ENCODE peak calls at places on chromosomes 12 and 14, in nine cellular contexts. Y is bronchial epithelial cell, E is mammary epithelial cell, C is H1, R is trophoblast cell, J is thoracic aorta, K is ascending aorta, Q is prostate gland, U is brain microvascular endothelial cell. B is an unnamed sample.

GRCh38 chr12:109475993-109476806 is 900 bp downstream of the KCTD10 start:
- DNase-seq in Y (peak; percentile 17), E (no peak), C (no peak), R (no peak), J (no peak), K (no peak), Q (no peak), U (no peak), B (no peak)

GRCh38 chr12:40171501-40171900 is 53.3 kb upstream of the LRRK2 start:
- DNase-seq in Y (peak; percentile 35), E (peak; percentile 44), C (no peak), R (no peak), J (no peak), K (no peak), Q (no peak), U (no peak), B (no peak)

GRCh38 chr14:102508774-102509743 is 517 bp downstream of the ANKRD9 start:
- DNase-seq in Y (no peak), E (no peak), C (no peak), R (peak; percentile 42), J (no peak), K (peak; percentile 84), Q (no peak), U (no peak), B (no peak)

GRCh38 chr12:5051913-5052312 is 8.2 kb downstream of the KCNA5 start:
- DNase-seq in Y (no peak), E (no peak), C (no peak), R (no peak), J (no peak), K (no peak), Q (no peak), U (no peak), B (no peak)

GRCh38 chr14:92609955-92610354 is 96.4 kb downstream of the RIN3 start:
- DNase-seq in Y (peak; percentile 75), E (peak; percentile 40), C (no peak), R (no peak), J (no peak), K (no peak), Q (no peak), U (no peak), B (no peak)

GRCh38 chr14:74018704-74019407 is at the start of the genes BBOF1 and ENTPD5:
- DNase-seq in Y (peak; percentile 62), E (peak; percentile 82), C (peak; percentile 78), R (peak; percentile 92), J (peak; percentile 40), K (peak; percentile 92), Q (peak; percentile 84), U (peak; percentile 63), B (peak; percentile 26)

GRCh38 chr12:96238336-96239031 is 44.3 kb downstream of the ELK3 start:
- DNase-seq in Y (no peak), E (no peak), C (no peak), R (no peak), J (no peak), K (no peak), Q (no peak), U (no peak), B (no peak)

GRCh38 chr12:39010406-39010805 is 105.0 kb upstream of the CPNE8 start:
- DNase-seq in Y (no peak), E (no peak), C (no peak), R (no peak), J (no peak), K (no peak), Q (no peak), U (no peak), B (no peak)

GRCh38 chr14:23423657-23424056 is 11.8 kb downstream of the MYH7 start:
- DNase-seq in Y (no peak), E (no peak), C (no peak), R (no peak), J (no peak), K (no peak), Q (no peak), U (no peak), B (no peak)

GRCh38 chr12:95557625-95558024 is 6.3 kb upstream of the USP44 start:
- DNase-seq in Y (peak; percentile 36), E (no peak), C (no peak), R (no peak), J (no peak), K (no peak), Q (no peak), U (no peak), B (no peak)

GRCh38 chr12:97921957-97922722 is 459.5 kb downstream of the RMST start:
- DNase-seq in Y (peak; percentile 80), E (peak; percentile 93), C (no peak), R (no peak), J (no peak), K (peak; percentile 63), Q (no peak), U (peak; percentile 2), B (peak; percentile 29)

GRCh38 chr12:48542300-48542928 is 17.0 kb downstream of the OR8S1 start:
- DNase-seq in Y (peak; percentile 22), E (peak; percentile 42), C (peak; percentile 66), R (no peak), J (no peak), K (no peak), Q (no peak), U (peak; percentile 6), B (no peak)

GRCh38 chr12:116959845-116960514 is 49.2 kb downstream of the FBXW8 start:
- DNase-seq in Y (no peak), E (no peak), C (no peak), R (no peak), J (no peak), K (no peak), Q (no peak), U (no peak), B (no peak)

GRCh38 chr14:68785817-68786490 is 6.9 kb downstream of the ZFP36L1 start:
- DNase-seq in Y (peak; percentile 84), E (peak; percentile 82), C (peak; percentile 55), R (peak; percentile 90), J (no peak), K (peak; percentile 67), Q (no peak), U (no peak), B (no peak)

GRCh38 chr12:1630081-1630826 is 1.2 kb downstream of the WNT5B start:
- DNase-seq in Y (no peak), E (no peak), C (peak; percentile 68), R (no peak), J (no peak), K (peak; percentile 73), Q (peak; percentile 72), U (no peak), B (no peak)

GRCh38 chr12:74890237-74890599 is 319.4 kb downstream of the KCNC2 start:
- DNase-seq in Y (peak; percentile 95), E (peak; percentile 86), C (no peak), R (peak; percentile 36), J (no peak), K (no peak), Q (peak; percentile 55), U (peak; percentile 92), B (peak; percentile 34)

GRCh38 chr12:107317751-107318553 is 224.6 kb upstream of the CRY1 start:
- DNase-seq in Y (peak; percentile 87), E (peak; percentile 94), C (peak; percentile 85), R (peak; percentile 55), J (no peak), K (peak; percentile 71), Q (peak; percentile 94), U (peak; percentile 86), B (peak; percentile 11)
- H3K27me3 ChIP-seq in Y (no peaks in the 10 kb centered on the region), E (peaks cover 2% of the 10 kb centered on the region), C (peaks cover 32% of the 10 kb centered on the region), R (peaks cover 33% of the 10 kb centered on the region), J (no peaks in the 10 kb centered on the region), K (peaks cover 4% of the 10 kb centered on the region), Q (no peaks in the 10 kb centered on the region), U (no peaks in the 10 kb centered on the region), B (peaks cover 25% of the 10 kb centered on the region)

GRCh38 chr12:54977857-54978256 is 6.7 kb downstream of the TESPA1 start:
- DNase-seq in Y (no peak), E (no peak), C (no peak), R (no peak), J (no peak), K (no peak), Q (no peak), U (no peak), B (no peak)
- H3K36me3 ChIP-seq in Y (no peaks in the 10 kb centered on the region), E (no peaks in the 10 kb centered on the region), C (no peaks in the 10 kb centered on the region), R (no peaks in the 10 kb centered on the region), J (no peaks in the 10 kb centered on the region), K (no peaks in the 10 kb centered on the region), Q (no peaks in the 10 kb centered on the region), U (no peaks in the 10 kb centered on the region), B (no peaks in the 10 kb centered on the region)

DNA sequence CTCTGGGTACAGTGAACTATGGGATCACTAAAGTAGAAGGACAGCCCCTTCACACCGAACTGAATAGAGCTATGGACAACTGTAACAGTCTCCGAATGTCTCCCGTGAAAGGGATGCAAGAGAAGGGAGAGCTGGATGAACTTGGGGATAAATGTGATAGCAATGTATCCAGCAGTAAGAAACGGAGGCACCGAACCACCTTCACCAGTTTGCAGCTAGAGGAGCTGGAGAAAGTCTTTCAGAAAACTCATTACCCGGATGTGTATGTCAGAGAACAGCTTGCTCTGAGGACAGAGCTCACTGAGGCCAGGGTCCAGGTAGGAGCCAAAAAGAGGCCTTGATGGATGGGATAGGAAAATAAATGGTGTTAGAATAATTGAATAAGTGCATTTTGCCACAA is 3.5 kb downstream of the ALX1 start:
- DNase-seq in Y (no peak), E (no peak), C (peak; percentile 43), R (no peak), J (no peak), K (no peak), Q (no peak), U (no peak), B (no peak)
- H3K27me3 ChIP-seq in Y (peaks cover 23% of the 10 kb centered on the region), E (peaks cover 34% of the 10 kb centered on the region), C (peaks cover 10% of the 10 kb centered on the region), R (peaks cover 14% of the 10 kb centered on the region), J (peaks cover 25% of the 10 kb centered on the region), K (peaks cover 11% of the 10 kb centered on the region), Q (peaks cover 22% of the 10 kb centered on the region), U (no peaks in the 10 kb centered on the region), B (peaks cover 20% of the 10 kb centered on the region)

GRCh38 chr14:88748288-88748687 is 44.5 kb downstream of the EML5 start:
- DNase-seq in Y (peak; percentile 77), E (peak; percentile 74), C (no peak), R (no peak), J (no peak), K (no peak), Q (no peak), U (no peak), B (no peak)

GRCh38 chr14:88749139-88749538 is 43.6 kb downstream of the EML5 start:
- DNase-seq in Y (peak; percentile 71), E (peak; percentile 56), C (no peak), R (no peak), J (no peak), K (no peak), Q (no peak), U (no peak), B (no peak)

GRCh38 chr14:88750945-88751344 is 41.8 kb downstream of the EML5 start:
- DNase-seq in Y (peak; percentile 26), E (no peak), C (no peak), R (no peak), J (no peak), K (no peak), Q (no peak), U (no peak), B (no peak)

GRCh38 chr14:88750413-88750812 is 42.3 kb downstream of the EML5 start:
- DNase-seq in Y (no peak), E (no peak), C (no peak), R (no peak), J (no peak), K (no peak), Q (no peak), U (no peak), B (no peak)

DNA sequence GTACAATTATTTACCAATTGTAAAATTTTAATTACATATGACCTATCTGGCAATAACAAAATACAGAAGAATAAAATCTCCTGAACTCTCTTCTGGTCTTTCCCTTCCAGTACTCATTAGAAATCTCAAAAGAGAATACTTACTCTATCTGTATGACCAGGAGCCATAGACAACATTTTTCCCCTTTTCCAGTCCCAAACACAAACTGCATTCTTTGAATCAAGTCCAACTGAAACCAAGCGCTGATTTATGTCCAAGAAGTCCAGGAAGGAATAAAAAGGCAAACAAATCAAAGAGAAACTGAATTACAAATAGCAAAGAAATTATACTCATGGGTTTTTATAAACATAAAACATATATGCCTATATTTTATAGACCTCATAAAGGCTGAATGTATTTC is 46.7 kb downstream of the EML5 start:
- DNase-seq in Y (no peak), E (no peak), C (no peak), R (no peak), J (no peak), K (no peak), Q (no peak), U (no peak), B (no peak)
- H3K36me3 ChIP-seq in Y (no peaks in the 10 kb centered on the region), E (no peaks in the 10 kb centered on the region), C (no peaks in the 10 kb centered on the region), R (no peaks in the 10 kb centered on the region), J (no peaks in the 10 kb centered on the region), K (no peaks in the 10 kb centered on the region), Q (no peaks in the 10 kb centered on the region), U (no peaks in the 10 kb centered on the region), B (no peaks in the 10 kb centered on the region)

B was measured in BJ.